ENCODE peak calls at places on chromosomes 3 and 15, in seven cellular contexts. N, W, S, T, C, P and Q are unnamed samples.

GRCh38 chr15:74158855-74159650 is 14.5 kb upstream of the ISLR start:
- DNase-seq in N (no peak), W (no peak), S (no peak), T (peak; percentile 69), C (no peak), P (no peak), Q (no peak)

GRCh38 chr15:52247032-52247431 is 48.6 kb downstream of the MYO5C start:
- DNase-seq in N (no peak), W (no peak), S (no peak), T (no peak), C (no peak), P (no peak), Q (no peak)

GRCh38 chr15:32908135-32908801 is 190.5 kb downstream of the GREM1 start:
- DNase-seq in N (no peak), W (no peak), S (no peak), T (peak; percentile 71), C (peak; percentile 72), P (no peak), Q (no peak)

GRCh38 chr3:48022178-48022577 is 6.0 kb upstream of the MAP4 start:
- DNase-seq in N (no peak), W (no peak), S (no peak), T (no peak), C (no peak), P (no peak), Q (no peak)

GRCh38 chr15:26888761-26889160 is 21.9 kb downstream of the GABRA5 start:
- DNase-seq in N (no peak), W (no peak), S (no peak), T (no peak), C (no peak), P (no peak), Q (no peak)

GRCh38 chr3:20039765-20040475 is at the start of gene KAT2B:
- DNase-seq in N (peak; percentile 92), W (peak; percentile 63), S (peak; percentile 85), T (no peak), C (peak; percentile 89), P (peak; percentile 84), Q (peak; percentile 88)

GRCh38 chr3:170811515-170811914 is 58.5 kb downstream of the RPL22L1 start:
- DNase-seq in N (no peak), W (no peak), S (no peak), T (no peak), C (no peak), P (no peak), Q (no peak)

GRCh38 chr3:45647148-45647619 is 42.0 kb upstream of the SACM1L start:
- DNase-seq in N (no peak), W (no peak), S (peak; percentile 53), T (no peak), C (no peak), P (no peak), Q (no peak)

GRCh38 chr15:52295421-52295991 is at the start of gene MYO5C:
- DNase-seq in N (peak; percentile 87), W (no peak), S (peak; percentile 93), T (no peak), C (no peak), P (peak; percentile 78), Q (peak; percentile 93)

GRCh38 chr3:38454179-38454883 is 641 bp downstream of the ACVR2B start:
- DNase-seq in N (peak; percentile 74), W (no peak), S (peak; percentile 69), T (no peak), C (peak; percentile 50), P (peak; percentile 36), Q (peak; percentile 68)

GRCh38 chr3:129123314-129124060 is 1.9 kb upstream of the RAB43 start:
- DNase-seq in N (no peak), W (no peak), S (peak; percentile 66), T (no peak), C (no peak), P (no peak), Q (no peak)

GRCh38 chr3:172595648-172596393 is 72.6 kb upstream of the TNFSF10 start:
- DNase-seq in N (peak; percentile 60), W (no peak), S (peak; percentile 67), T (peak; percentile 60), C (peak; percentile 24), P (no peak), Q (no peak)

GRCh38 chr15:68400066-68400456 is 31.9 kb downstream of the ITGA11 start:
- DNase-seq in N (no peak), W (no peak), S (no peak), T (no peak), C (no peak), P (no peak), Q (no peak)

GRCh38 chr3:86969500-86970189 is 21.3 kb downstream of the VGLL3 start:
- DNase-seq in N (peak; percentile 54), W (peak; percentile 49), S (peak; percentile 35), T (no peak), C (no peak), P (no peak), Q (no peak)

GRCh38 chr3:71885001-71885400 is 100.1 kb upstream of the PROK2 start:
- DNase-seq in N (peak; percentile 87), W (no peak), S (no peak), T (no peak), C (no peak), P (no peak), Q (no peak)
- H3K27me3 ChIP-seq in N (no peaks in the 10 kb centered on the region), W (peaks cover 4% of the 10 kb centered on the region), S (no peaks in the 10 kb centered on the region), T (no peaks in the 10 kb centered on the region), C (no peaks in the 10 kb centered on the region), P (no peaks in the 10 kb centered on the region), Q (peaks cover 10% of the 10 kb centered on the region)

GRCh38 chr3:127422663-127423375 is 135.0 kb upstream of the PRR20G start:
- DNase-seq in N (peak; percentile 43), W (peak; percentile 25), S (peak; percentile 10), T (no peak), C (no peak), P (no peak), Q (no peak)

GRCh38 chr3:127420825-127421224 is 133.0 kb upstream of the PRR20G start:
- DNase-seq in N (peak; percentile 36), W (no peak), S (peak; percentile 10), T (no peak), C (no peak), P (no peak), Q (no peak)

GRCh38 chr3:127423856-127424765 is 136.3 kb upstream of the PRR20G start:
- DNase-seq in N (no peak), W (peak; percentile 24), S (peak; percentile 11), T (no peak), C (no peak), P (no peak), Q (no peak)

GRCh38 chr3:127420355-127420655 is 132.5 kb upstream of the PRR20G start:
- DNase-seq in N (no peak), W (no peak), S (peak; percentile 7), T (no peak), C (no peak), P (no peak), Q (no peak)

DNA sequence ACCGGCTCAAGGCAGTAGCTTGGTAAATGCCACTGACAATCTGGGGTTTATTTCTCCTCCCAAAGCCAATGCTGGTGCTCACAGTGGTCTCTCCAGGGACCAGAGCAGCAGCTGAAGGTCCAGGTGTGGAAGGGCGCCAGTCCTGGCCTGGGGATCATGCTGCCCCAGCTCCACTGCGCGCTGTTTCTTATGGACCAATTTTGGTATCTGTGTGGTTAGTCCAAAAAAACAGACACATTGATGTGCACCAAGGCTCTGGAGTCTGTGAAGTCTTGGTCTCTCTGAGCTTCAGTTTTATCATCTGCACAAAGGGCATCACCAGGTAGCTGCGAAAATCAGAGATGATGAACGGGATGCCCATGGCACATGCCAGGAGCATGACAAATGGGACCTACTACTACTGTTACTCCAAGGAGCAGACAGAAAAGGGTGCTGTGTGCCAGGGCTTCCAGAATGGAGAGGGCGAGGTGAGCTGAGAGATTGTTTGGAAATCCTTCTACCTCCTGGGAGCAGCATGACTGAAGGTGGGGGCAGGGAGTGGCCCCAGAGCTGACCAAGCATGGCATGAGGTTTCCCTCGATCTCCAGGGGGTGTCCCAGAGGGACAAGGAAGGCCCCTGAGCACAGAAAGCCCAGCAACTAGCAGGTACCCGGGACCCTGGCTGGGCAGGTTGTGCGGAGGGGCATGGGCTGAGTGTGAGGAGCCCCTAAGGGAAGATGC is 134.3 kb upstream of the PRR20G start:
- DNase-seq in N (no peak), W (peak; percentile 22), S (peak; percentile 10), T (no peak), C (no peak), P (no peak), Q (no peak)
- H3K27me3 ChIP-seq in N (no peaks in the 10 kb centered on the region), W (peaks cover 22% of the 10 kb centered on the region), S (no peaks in the 10 kb centered on the region), T (peaks cover 9% of the 10 kb centered on the region), C (peaks cover 4% of the 10 kb centered on the region), P (peaks cover 78% of the 10 kb centered on the region), Q (peaks cover 23% of the 10 kb centered on the region)

GRCh38 chr3:194075802-194076460 is 60.0 kb upstream of the HES1 start:
- DNase-seq in N (peak; percentile 31), W (no peak), S (no peak), T (no peak), C (no peak), P (no peak), Q (no peak)

GRCh38 chr3:194079702-194080172 is 56.2 kb upstream of the HES1 start:
- DNase-seq in N (no peak), W (no peak), S (no peak), T (no peak), C (no peak), P (no peak), Q (no peak)

GRCh38 chr3:194076486-194076885 is 59.5 kb upstream of the HES1 start:
- DNase-seq in N (no peak), W (no peak), S (no peak), T (no peak), C (no peak), P (no peak), Q (no peak)

GRCh38 chr3:194078046-194078445 is 57.9 kb upstream of the HES1 start:
- DNase-seq in N (no peak), W (no peak), S (no peak), T (no peak), C (no peak), P (no peak), Q (no peak)

GRCh38 chr3:194077602-194078001 is 58.3 kb upstream of the HES1 start:
- DNase-seq in N (no peak), W (no peak), S (no peak), T (no peak), C (no peak), P (no peak), Q (no peak)
- H3K27me3 ChIP-seq in N (peaks cover 12% of the 10 kb centered on the region), W (no peaks in the 10 kb centered on the region), S (no peaks in the 10 kb centered on the region), T (peaks cover 5% of the 10 kb centered on the region), C (no peaks in the 10 kb centered on the region), P (no peaks in the 10 kb centered on the region), Q (peaks cover 4% of the 10 kb centered on the region)

GRCh38 chr3:99879275-99879674 is 61.6 kb downstream of the CMSS1 start:
- DNase-seq in N (no peak), W (no peak), S (no peak), T (no peak), C (no peak), P (no peak), Q (no peak)
- H3K27me3 ChIP-seq in N (peaks cover 39% of the 10 kb centered on the region), W (no peaks in the 10 kb centered on the region), S (no peaks in the 10 kb centered on the region), T (no peaks in the 10 kb centered on the region), C (no peaks in the 10 kb centered on the region), P (no peaks in the 10 kb centered on the region), Q (no peaks in the 10 kb centered on the region)